ENCODE peak calls at places on chromosomes 12 and 14, in nine cellular contexts. T, Y, P, O, S, I, X, L and Q are unnamed samples.

GRCh38 chr12:33724867-33725266 is 285.2 kb upstream of the SYT10 start:
- DNase-seq in T (no peak), Y (no peak), P (no peak), O (no peak), S (no peak), I (no peak), X (no peak), L (no peak), Q (no peak)

GRCh38 chr12:49949124-49949845 is 1.3 kb upstream of the AQP2 start:
- DNase-seq in T (no peak), Y (no peak), P (no peak), O (no peak), S (no peak), I (no peak), X (no peak), L (no peak), Q (no peak)

GRCh38 chr14:99389171-99389826 is 91.4 kb downstream of the SETD3 start:
- DNase-seq in T (no peak), Y (peak; percentile 17), P (no peak), O (no peak), S (peak; percentile 16), I (no peak), X (peak; percentile 60), L (no peak), Q (no peak)

GRCh38 chr12:52529846-52530245 is 9.7 kb upstream of the KRT5 start:
- DNase-seq in T (no peak), Y (no peak), P (peak; percentile 3), O (no peak), S (no peak), I (no peak), X (no peak), L (no peak), Q (no peak)

GRCh38 chr14:99809376-99809775 is 16.2 kb downstream of the EML1 start:
- DNase-seq in T (peak; percentile 25), Y (no peak), P (peak; percentile 84), O (peak; percentile 84), S (no peak), I (no peak), X (no peak), L (no peak), Q (no peak)

GRCh38 chr12:54987611-54988231 is 3.2 kb upstream of the TESPA1 start:
- DNase-seq in T (no peak), Y (no peak), P (no peak), O (no peak), S (no peak), I (no peak), X (no peak), L (no peak), Q (no peak)

GRCh38 chr12:11991604-11992003 is 79.1 kb upstream of the BCL2L14 start:
- DNase-seq in T (no peak), Y (no peak), P (no peak), O (no peak), S (peak; percentile 13), I (no peak), X (no peak), L (no peak), Q (no peak)

GRCh38 chr12:3436496-3437060 is 54.4 kb upstream of the PRMT8 start:
- DNase-seq in T (peak; percentile 21), Y (no peak), P (no peak), O (no peak), S (no peak), I (no peak), X (no peak), L (no peak), Q (no peak)

GRCh38 chr12:69431604-69432222 is 38.5 kb upstream of the FRS2 start:
- DNase-seq in T (no peak), Y (no peak), P (no peak), O (no peak), S (no peak), I (no peak), X (no peak), L (no peak), Q (no peak)

GRCh38 chr12:52946797-52947547 is 1.9 kb upstream of the KRT18 start:
- DNase-seq in T (peak; percentile 63), Y (no peak), P (no peak), O (no peak), S (no peak), I (no peak), X (peak; percentile 44), L (no peak), Q (no peak)

GRCh38 chr12:55698241-55698955 is 9.3 kb downstream of the ITGA7 start:
- DNase-seq in T (no peak), Y (no peak), P (peak; percentile 11), O (no peak), S (no peak), I (no peak), X (no peak), L (no peak), Q (no peak)

GRCh38 chr12:68745376-68745903 is 536 bp upstream of the SLC35E3 start:
- DNase-seq in T (no peak), Y (no peak), P (no peak), O (no peak), S (no peak), I (no peak), X (no peak), L (no peak), Q (no peak)

GRCh38 chr14:67541448-67542387 is 8.6 kb downstream of the PLEKHH1 start:
- DNase-seq in T (peak; percentile 69), Y (no peak), P (no peak), O (no peak), S (no peak), I (no peak), X (no peak), L (no peak), Q (no peak)

GRCh38 chr12:127083028-127083949 is 1183.7 kb upstream of the TMEM132C start:
- DNase-seq in T (no peak), Y (no peak), P (no peak), O (no peak), S (peak; percentile 68), I (no peak), X (peak; percentile 84), L (peak; percentile 6), Q (no peak)

GRCh38 chr12:53193953-53194716 is 12.9 kb downstream of the ITGB7 start:
- DNase-seq in T (no peak), Y (no peak), P (no peak), O (no peak), S (no peak), I (no peak), X (no peak), L (no peak), Q (no peak)

GRCh38 chr12:128857173-128857770 is 4.0 kb downstream of the GLT1D1 start:
- DNase-seq in T (no peak), Y (no peak), P (no peak), O (peak; percentile 60), S (no peak), I (no peak), X (no peak), L (no peak), Q (no peak)

GRCh38 chr14:92252291-92252690 is 70.7 kb upstream of the SLC24A4 start:
- DNase-seq in T (no peak), Y (no peak), P (no peak), O (no peak), S (no peak), I (no peak), X (no peak), L (no peak), Q (no peak)

GRCh38 chr14:106875503-106875902 is 1349.1 kb downstream of the TMEM121 start:
- DNase-seq in T (no peak), Y (no peak), P (no peak), O (no peak), S (no peak), I (no peak), X (no peak), L (no peak), Q (no peak)

GRCh38 chr12:46263140-46264017 is 5.5 kb downstream of the SLC38A1 start:
- DNase-seq in T (no peak), Y (no peak), P (no peak), O (no peak), S (no peak), I (no peak), X (no peak), L (no peak), Q (no peak)
- TF ChIP-seq CTCF in T (no peak), Y (peak; percentile 52), P (no peak), O (no peak), S (peak; percentile 9), I (peak; percentile 25), X (peak; percentile 22), L (no peak), Q (peak; percentile 45)

GRCh38 chr12:89351489-89352241 is 636 bp downstream of the DUSP6 start:
- DNase-seq in T (peak; percentile 59), Y (peak; percentile 25), P (peak; percentile 31), O (no peak), S (no peak), I (no peak), X (peak; percentile 54), L (no peak), Q (no peak)
- H3K4me3 ChIP-seq in T (peak overlapping the region; percentile 74), Y (peak overlapping the region; percentile 77), P (peak overlapping the region; percentile 79), O (peak overlapping the region; percentile 88), S (peak overlapping the region; percentile 100), I (peak overlapping the region; percentile 90), X (peak overlapping the region; percentile 70), L (peak overlapping the region; percentile 89), Q (peak overlapping the region; percentile 93)

GRCh38 chr12:63752283-63752682 is 27.4 kb upstream of the RXYLT1 start:
- DNase-seq in T (no peak), Y (no peak), P (no peak), O (no peak), S (no peak), I (no peak), X (no peak), L (no peak), Q (no peak)

DNA sequence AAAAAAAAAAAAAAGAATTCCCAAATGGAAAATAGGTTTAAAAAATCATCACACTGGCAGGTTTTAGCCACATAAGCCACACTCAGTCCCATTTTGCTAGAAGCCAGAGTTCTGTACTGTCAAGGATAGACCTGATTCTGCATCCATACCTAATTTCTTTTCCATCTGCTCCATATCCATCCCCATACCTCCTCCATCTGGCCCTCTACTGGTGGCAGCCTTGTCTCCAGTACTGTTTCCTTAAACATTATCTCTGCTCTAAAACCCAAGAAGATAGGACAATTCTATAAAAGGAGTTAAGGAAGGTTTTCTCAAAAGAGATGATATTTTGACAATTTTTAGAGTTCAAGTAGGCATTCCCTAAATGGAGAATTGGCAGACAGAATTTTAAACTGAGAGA is 26.0 kb upstream of the RXYLT1 start:
- DNase-seq in T (no peak), Y (no peak), P (no peak), O (no peak), S (no peak), I (no peak), X (peak; percentile 22), L (no peak), Q (no peak)
- TF ChIP-seq CTCF in T (no peak), Y (no peak), P (no peak), O (no peak), S (peak; percentile 65), I (no peak), X (peak; percentile 12), L (no peak), Q (peak; percentile 34)

DNA sequence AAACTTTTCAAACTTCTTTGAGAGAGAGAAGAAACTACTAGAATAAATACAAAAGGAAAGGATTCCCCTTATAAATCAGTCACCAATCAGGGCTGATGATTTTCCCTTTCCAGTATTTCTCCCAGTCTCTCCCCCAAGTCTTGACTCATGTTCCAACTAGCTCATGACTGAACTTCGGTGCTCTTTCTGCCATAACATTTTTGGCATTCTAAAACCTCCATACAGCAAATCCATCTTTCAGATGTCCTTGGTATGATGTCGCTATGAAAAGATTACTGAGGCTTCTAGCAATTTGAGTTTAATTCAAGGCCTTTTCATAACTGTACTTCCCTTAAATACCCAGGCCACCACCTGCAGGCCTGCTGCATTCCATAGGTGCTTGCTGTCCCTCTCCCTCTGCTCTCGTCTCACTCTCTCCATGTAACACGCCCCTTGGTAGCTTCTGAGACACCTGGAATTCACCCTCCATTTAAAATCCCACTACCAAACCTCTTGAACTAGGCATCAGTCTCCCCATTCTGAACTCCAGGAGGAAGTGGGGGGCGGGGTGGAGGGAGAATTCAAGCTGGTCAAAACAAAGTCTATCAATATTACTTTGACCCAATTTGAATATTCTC is 2.4 kb downstream of the PRKD1 start:
- DNase-seq in T (no peak), Y (no peak), P (no peak), O (no peak), S (peak; percentile 9), I (no peak), X (no peak), L (no peak), Q (no peak)
- H3K4me3 ChIP-seq in T (no peak overlapping the region), Y (no peak overlapping the region), P (no peak overlapping the region), O (no peak overlapping the region), S (no peak overlapping the region), I (no peak overlapping the region), X (no peak overlapping the region), L (no peak overlapping the region), Q (no peak overlapping the region)